ENCODE peak calls at places on chromosomes 4 and X, in eight cellular contexts. O, Q, X, W, I, P, M and T are unnamed samples.

GRCh38 chrX:133838761-133839676 is 146.4 kb downstream of the GPC3 start:
- DNase-seq in I (peak; percentile 60), O (no peak), X (peak; percentile 33), M (peak; percentile 27), P (peak; percentile 2), W (no peak), Q (peak; percentile 53), T (no peak)

GRCh38 chr4:185108669-185109068 is 34.4 kb upstream of the SLC25A4 start:
- DNase-seq in I (no peak), W (no peak), P (no peak), M (no peak), O (no peak), Q (no peak), X (no peak), T (no peak)

GRCh38 chrX:19557816-19558215 is 42.5 kb upstream of the MAP3K15 start:
- DNase-seq in X (no peak), Q (no peak), M (no peak), I (no peak), W (no peak), O (no peak), P (no peak), T (no peak)

GRCh38 chr4:43224591-43224990 is 332.1 kb downstream of the GRXCR1 start:
- DNase-seq in O (no peak), X (no peak), M (no peak), I (peak; percentile 5), P (no peak), Q (peak; percentile 69), W (no peak), T (no peak)

GRCh38 chrX:150199803-150200202 is 163.3 kb upstream of the MAMLD1 start:
- DNase-seq in P (no peak), O (no peak), Q (no peak), I (no peak), X (no peak), W (no peak), M (no peak), T (no peak)

GRCh38 chrX:66200855-66201795 is 37.1 kb downstream of the HEPH start:
- DNase-seq in P (no peak), M (no peak), W (no peak), O (no peak), I (peak; percentile 42), X (peak; percentile 9), Q (peak; percentile 33), T (no peak)

GRCh38 chrX:23503835-23504539 is 163.3 kb upstream of the PRDX4 start:
- DNase-seq in X (peak; percentile 76), P (no peak), O (no peak), W (peak; percentile 84), M (no peak), I (peak; percentile 71), Q (peak; percentile 80), T (peak; percentile 96)

GRCh38 chr4:8643986-8644385 is 51.4 kb downstream of the CPZ start:
- DNase-seq in P (no peak), M (no peak), Q (no peak), O (no peak), X (no peak), I (no peak), W (no peak), T (no peak)

GRCh38 chrX:153885968-153886903 is at the start of gene L1CAM:
- DNase-seq in X (no peak), Q (no peak), P (no peak), O (no peak), I (no peak), W (no peak), M (no peak), T (no peak)

GRCh38 chr4:43251760-43252317 is 359.3 kb downstream of the GRXCR1 start:
- DNase-seq in M (no peak), Q (no peak), P (no peak), O (no peak), I (peak; percentile 50), X (no peak), W (no peak), T (no peak)

GRCh38 chrX:135194684-135195083 is 23.5 kb upstream of the CT55 start:
- DNase-seq in I (no peak), O (no peak), W (no peak), Q (no peak), X (no peak), M (no peak), P (no peak), T (no peak)

GRCh38 chrX:24720036-24720435 is 26.3 kb downstream of the POLA1 start:
- DNase-seq in W (no peak), X (no peak), P (no peak), Q (no peak), I (no peak), M (no peak), O (no peak), T (no peak)

GRCh38 chr4:180913750-180914149 is 1329.5 kb upstream of the TENM3 start:
- DNase-seq in M (no peak), O (no peak), Q (peak; percentile 0), X (no peak), P (no peak), W (no peak), I (peak; percentile 0), T (no peak)

GRCh38 chrX:132474522-132474921 is 14.3 kb downstream of the MBNL3 start:
- DNase-seq in I (no peak), Q (no peak), P (no peak), W (no peak), O (no peak), M (no peak), X (no peak), T (no peak)

GRCh38 chr4:84451546-84451945 is 47.5 kb downstream of the NKX6-1 start:
- DNase-seq in P (no peak), O (no peak), I (peak; percentile 43), W (no peak), Q (peak; percentile 6), M (no peak), X (peak; percentile 6), T (peak; percentile 26)

GRCh38 chr4:60926624-60927023 is 273.5 kb upstream of the ADGRL3 start:
- DNase-seq in X (no peak), M (no peak), P (no peak), O (no peak), W (no peak), Q (no peak), I (no peak), T (no peak)

GRCh38 chr4:165760182-165760581 is 112.9 kb upstream of the TLL1 start:
- DNase-seq in I (no peak), X (no peak), P (no peak), O (no peak), M (no peak), W (no peak), Q (no peak), T (no peak)

GRCh38 chr4:183342541-183343533 is 20.6 kb upstream of the CLDN24 start:
- DNase-seq in I (peak; percentile 42), M (peak; percentile 2), X (no peak), O (no peak), Q (peak; percentile 46), P (no peak), W (no peak), T (no peak)